ENCODE peak calls at places on chromosomes 6 and 20, in six cellular contexts. L, P, K, M, J and B are unnamed samples.

GRCh38 chr6:135144678-135145508 is 36.2 kb upstream of the MYB start:
- DNase-seq in M (no peak), P (no peak), J (peak; percentile 10), L (peak; percentile 38), K (peak; percentile 9), B (peak; percentile 54)

GRCh38 chr20:38935285-38935684 is 9.1 kb downstream of the FAM83D start:
- DNase-seq in P (no peak), L (peak; percentile 8), M (no peak), J (no peak), K (no peak), B (no peak)

GRCh38 chr20:1654994-1655393 is 2.6 kb downstream of the SIRPG start:
- DNase-seq in L (no peak), P (no peak), M (no peak), K (no peak), J (no peak), B (no peak)

GRCh38 chr6:118872726-118873125 is 21.2 kb upstream of the ASF1A start:
- DNase-seq in M (no peak), L (no peak), P (no peak), J (no peak), K (no peak), B (no peak)

GRCh38 chr20:2752631-2753455 is 47.6 kb downstream of the CPXM1 start:
- DNase-seq in K (no peak), J (peak; percentile 52), L (peak; percentile 28), P (peak; percentile 17), M (no peak), B (peak; percentile 23)

GRCh38 chr6:112061605-112062004 is 7.7 kb downstream of the CCN6 start:
- DNase-seq in L (peak; percentile 39), J (no peak), M (no peak), P (no peak), K (no peak), B (no peak)

GRCh38 chr6:16803294-16804006 is 42.2 kb upstream of the ATXN1 start:
- DNase-seq in P (no peak), K (no peak), L (no peak), J (no peak), M (peak; percentile 63), B (no peak)

GRCh38 chr20:4046926-4047325 is 31.6 kb upstream of the RNF24 start:
- DNase-seq in M (no peak), L (no peak), J (no peak), K (no peak), P (no peak), B (no peak)

GRCh38 chr6:52611833-52612232 is 35.0 kb upstream of the TRAM2 start:
- DNase-seq in L (no peak), P (no peak), M (no peak), J (no peak), K (no peak), B (no peak)

GRCh38 chr6:109351231-109352132 is 30.8 kb downstream of the CD164 start:
- DNase-seq in P (no peak), M (no peak), J (no peak), L (peak; percentile 62), K (no peak), B (no peak)

GRCh38 chr6:43668151-43669028 is 19.2 kb downstream of the MRPS18A start:
- DNase-seq in P (peak; percentile 67), K (no peak), J (peak; percentile 49), L (peak; percentile 52), M (peak; percentile 17), B (peak; percentile 39)

GRCh38 chr6:82040405-82041221 is 206.9 kb downstream of the IBTK start:
- DNase-seq in P (peak; percentile 33), L (peak; percentile 79), M (peak; percentile 20), K (peak; percentile 1), J (no peak), B (no peak)

GRCh38 chr6:146543211-146543939 is at the start of gene RAB32:
- DNase-seq in M (peak; percentile 86), J (peak; percentile 36), P (no peak), K (peak; percentile 80), L (peak; percentile 95), B (peak; percentile 84)

GRCh38 chr20:33521461-33521860 is 31.6 kb downstream of the CBFA2T2 start:
- DNase-seq in M (no peak), K (no peak), J (no peak), L (no peak), P (peak; percentile 92), B (no peak)

GRCh38 chr6:150301871-150302800 is 66.7 kb upstream of the IYD start:
- DNase-seq in K (no peak), P (no peak), J (no peak), L (no peak), M (no peak), B (no peak)

GRCh38 chr6:165663283-165663735 is 268 bp upstream of the PDE10A start:
- DNase-seq in J (no peak), P (no peak), L (peak; percentile 74), K (no peak), M (no peak), B (no peak)

GRCh38 chr6:38264605-38265004 is 375.1 kb downstream of the BTBD9 start:
- DNase-seq in K (no peak), L (no peak), P (no peak), J (no peak), M (no peak), B (no peak)